ENCODE peak calls at places on chromosome 21, in ten cellular contexts. A, K, Q, V, F, I, C, E, D and B are unnamed samples. For H3K4me1, the result is how much of the 10 kb centered on the place peaks cover.

GRCh38 chr21:14535702-14536101 is 10.4 kb downstream of the SAMSN1 start:
- DNase-seq in A (no peak), K (no peak), Q (no peak), V (no peak), F (no peak), I (no peak), C (no peak), E (no peak), D (no peak), B (no peak)

GRCh38 chr21:17513214-17514123 is 626 bp downstream of the CXADR start:
- DNase-seq in A (peak), K (peak), Q (no peak), V (peak), F (peak), I (peak), C (peak), E (no peak), D (no peak), B (peak)

GRCh38 chr21:33752260-33752659 is 110.0 kb downstream of the ITSN1 start:
- DNase-seq in A (no peak), K (no peak), Q (no peak), V (no peak), F (no peak), I (no peak), C (no peak), E (no peak), D (no peak), B (no peak)

GRCh38 chr21:38945536-38946245 is 140.0 kb downstream of the ETS2 start:
- DNase-seq in A (no peak), K (no peak), Q (no peak), V (peak), F (peak), I (no peak), C (no peak), E (no peak), D (no peak), B (peak)

GRCh38 chr21:34004013-34004938 is 69.1 kb upstream of the MRPS6 start:
- DNase-seq in A (no peak), K (no peak), Q (no peak), V (no peak), F (no peak), I (no peak), C (no peak), E (no peak), D (no peak), B (no peak)

GRCh38 chr21:17925900-17926299 is 106.7 kb upstream of the C21orf91 start:
- DNase-seq in A (no peak), K (peak), Q (no peak), V (no peak), F (no peak), I (peak), C (no peak), E (no peak), D (no peak), B (no peak)

GRCh38 chr21:28592205-28592845 is 400.4 kb downstream of the LTN1 start:
- DNase-seq in A (no peak), K (no peak), Q (no peak), V (no peak), F (no peak), I (no peak), C (no peak), E (no peak), D (no peak), B (no peak)

GRCh38 chr21:34938079-34938764 is 110.9 kb downstream of the RUNX1 start:
- DNase-seq in A (no peak), K (no peak), Q (no peak), V (no peak), F (no peak), I (peak), C (no peak), E (no peak), D (no peak), B (no peak)

GRCh38 chr21:44800971-44801467 is 601 bp downstream of the UBE2G2 start:
- DNase-seq in A (peak), K (peak), Q (no peak), V (peak), F (no peak), I (peak), C (no peak), E (no peak), D (no peak), B (no peak)

GRCh38 chr21:16307256-16307655 is 577.5 kb downstream of the USP25 start:
- DNase-seq in A (no peak), K (no peak), Q (no peak), V (no peak), F (no peak), I (no peak), C (no peak), E (no peak), D (no peak), B (no peak)

GRCh38 chr21:35005077-35005476 is 44.0 kb downstream of the RUNX1 start:
- DNase-seq in A (no peak), K (no peak), Q (no peak), V (no peak), F (no peak), I (no peak), C (no peak), E (no peak), D (no peak), B (no peak)

GRCh38 chr21:30480145-30480544 is at the start of gene KRTAP19-1:
- DNase-seq in A (no peak), K (no peak), Q (no peak), V (no peak), F (no peak), I (no peak), C (peak), E (no peak), D (no peak), B (no peak)

GRCh38 chr21:30482130-30482529 is 2.0 kb upstream of the KRTAP19-1 start:
- DNase-seq in A (no peak), K (no peak), Q (no peak), V (no peak), F (no peak), I (no peak), C (no peak), E (no peak), D (no peak), B (no peak)

GRCh38 chr21:30478015-30478414 is 2.2 kb downstream of the KRTAP19-1 start:
- DNase-seq in A (no peak), K (no peak), Q (no peak), V (no peak), F (no peak), I (no peak), C (no peak), E (no peak), D (no peak), B (no peak)

GRCh38 chr21:30479259-30479658 is 908 bp downstream of the KRTAP19-1 start:
- DNase-seq in A (no peak), K (no peak), Q (no peak), V (no peak), F (no peak), I (no peak), C (no peak), E (no peak), D (no peak), B (no peak)
- H3K27ac ChIP-seq in A (no peak), K (no peak), Q (no peak), V (no peak), F (no peak), I (no peak), C (no peak), E (no peak), D (peak), B (no peak)

GRCh38 chr21:25562660-25563059 is 44.6 kb downstream of the MRPL39 start:
- DNase-seq in A (no peak), K (no peak), Q (no peak), V (no peak), F (no peak), I (no peak), C (no peak), E (no peak), D (no peak), B (no peak)
- H3K4me1 ChIP-seq in A (under half), K (under half), Q (under half), V (under half), F (under half), I (under half), C (under half), E (half or more), D (under half), B (under half)

DNA sequence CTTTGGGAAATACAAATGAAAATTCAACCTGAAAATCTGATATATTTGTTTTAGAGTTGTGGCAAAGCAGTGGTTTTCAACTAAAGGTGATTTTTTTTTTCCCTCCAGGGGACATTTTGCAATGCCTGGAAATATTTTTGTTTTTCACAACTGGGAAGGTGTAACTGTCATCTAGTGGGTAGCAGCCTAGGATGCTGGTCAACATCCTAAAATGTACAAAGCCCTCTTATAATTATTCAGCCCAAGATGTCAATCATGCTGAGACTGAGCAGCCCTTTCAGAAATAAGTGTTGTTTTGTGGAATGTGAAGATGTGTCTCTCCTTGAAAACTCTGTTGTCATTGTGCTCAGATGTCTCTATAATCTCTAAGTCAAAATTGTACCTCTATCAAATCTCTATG is 95.2 kb upstream of the NCAM2 start:
- DNase-seq in A (no peak), K (no peak), Q (no peak), V (no peak), F (no peak), I (no peak), C (no peak), E (no peak), D (no peak), B (no peak)
- H3K27ac ChIP-seq in A (no peak), K (no peak), Q (no peak), V (no peak), F (no peak), I (no peak), C (no peak), E (peak), D (peak), B (no peak)

GRCh38 chr21:41929248-41929647 is 24.6 kb downstream of the C2CD2 start:
- DNase-seq in A (no peak), K (peak), Q (no peak), V (no peak), F (no peak), I (no peak), C (no peak), E (no peak), D (no peak), B (no peak)

GRCh38 chr21:41932191-41932575 is 21.6 kb downstream of the C2CD2 start:
- DNase-seq in A (peak), K (no peak), Q (no peak), V (no peak), F (no peak), I (peak), C (no peak), E (no peak), D (no peak), B (peak)

GRCh38 chr21:41931041-41931451 is 22.8 kb downstream of the C2CD2 start:
- DNase-seq in A (no peak), K (no peak), Q (no peak), V (no peak), F (no peak), I (peak), C (no peak), E (no peak), D (no peak), B (no peak)

GRCh38 chr21:41932576-41933258 is 21.1 kb downstream of the C2CD2 start:
- DNase-seq in A (no peak), K (no peak), Q (no peak), V (no peak), F (no peak), I (no peak), C (no peak), E (no peak), D (peak), B (no peak)

DNA sequence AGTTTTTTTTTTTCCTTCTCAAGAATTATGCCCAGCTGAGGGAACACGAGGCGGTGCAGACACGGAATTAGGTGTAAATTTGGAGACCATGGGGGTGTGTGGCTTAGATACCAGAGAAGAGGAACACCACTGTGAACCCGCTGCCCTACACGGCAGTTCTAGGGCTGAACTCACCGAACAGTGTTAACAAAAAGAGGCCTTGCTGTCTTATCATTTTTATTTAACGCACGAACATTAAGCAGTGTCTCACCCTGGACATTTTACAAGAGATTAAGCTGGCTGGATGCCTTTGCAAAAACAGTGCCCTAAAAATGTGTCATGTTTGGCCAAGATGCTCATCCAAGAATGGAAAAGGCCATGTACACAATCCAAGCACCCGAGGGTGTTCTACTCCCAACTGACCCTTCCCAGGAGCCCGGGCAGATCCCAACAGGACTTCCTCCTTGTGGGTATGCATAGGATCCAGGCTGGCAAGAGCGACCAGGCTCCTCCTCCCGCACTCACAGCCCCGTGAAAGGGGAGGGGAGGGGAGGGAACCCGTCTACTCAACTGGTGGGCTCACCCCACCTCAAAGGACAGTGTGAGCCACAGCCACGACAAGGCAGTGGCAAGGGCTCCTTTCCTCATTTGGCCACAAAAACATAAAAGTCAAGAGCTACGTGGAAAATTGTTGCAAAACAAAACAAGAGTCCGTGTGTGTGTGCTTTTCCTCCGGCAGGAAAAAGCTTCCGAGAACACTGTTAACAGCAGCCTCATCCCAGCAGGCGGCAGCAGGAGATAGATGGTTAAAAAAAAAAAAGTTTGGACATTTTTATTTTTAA is 20.3 kb downstream of the C2CD2 start:
- DNase-seq in A (no peak), K (no peak), Q (no peak), V (no peak), F (no peak), I (peak), C (no peak), E (no peak), D (no peak), B (no peak)
- H3K4me1 ChIP-seq in A (under half), K (under half), Q (under half), V (under half), F (under half), I (under half), C (under half), E (under half), D (under half), B (under half)

DNA sequence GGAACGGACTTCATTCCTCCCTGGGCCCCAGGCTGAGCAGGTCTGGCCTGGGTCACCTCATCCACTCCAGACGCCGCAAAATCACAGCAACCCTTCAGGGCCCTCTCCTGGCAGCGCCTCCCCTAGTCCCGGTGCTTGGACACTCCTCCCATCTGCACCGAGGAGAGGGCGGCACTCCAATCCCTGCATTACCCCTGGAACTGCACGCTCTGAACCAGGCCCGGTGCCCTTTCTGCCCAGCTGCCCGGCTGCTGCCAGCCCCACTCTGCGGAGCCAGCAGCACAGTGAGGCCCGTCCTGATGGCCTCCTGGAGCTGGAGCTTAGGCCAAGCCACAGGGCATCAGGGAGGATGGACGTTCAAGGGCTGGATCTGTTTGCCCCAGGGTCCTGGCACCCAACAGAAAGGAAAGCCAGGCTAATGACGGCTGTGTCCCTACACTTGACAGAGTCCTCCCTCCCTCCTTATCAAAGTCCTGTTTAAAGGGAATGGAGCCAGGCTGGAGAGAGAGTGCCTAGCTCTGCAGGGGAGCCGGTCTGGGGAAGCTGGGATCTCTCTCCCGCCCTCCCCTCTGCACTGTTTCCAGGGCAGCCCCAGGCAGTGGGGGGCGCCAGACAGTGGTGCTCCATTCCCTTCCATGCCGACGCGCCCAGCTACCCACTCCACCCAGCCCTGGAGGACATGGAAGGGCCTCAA is 12.7 kb downstream of the COL6A2 start:
- DNase-seq in A (no peak), K (no peak), Q (peak), V (peak), F (no peak), I (no peak), C (peak), E (peak), D (peak), B (peak)
- H3K27ac ChIP-seq in A (no peak), K (no peak), Q (peak), V (no peak), F (no peak), I (peak), C (no peak), E (peak), D (peak), B (no peak)

GRCh38 chr21:37063433-37063832 is 9.4 kb downstream of the PIGP start:
- DNase-seq in A (no peak), K (no peak), Q (no peak), V (no peak), F (no peak), I (no peak), C (no peak), E (no peak), D (no peak), B (no peak)
- H3K4me1 ChIP-seq in A (under half), K (under half), Q (under half), V (under half), F (under half), I (under half), C (under half), E (under half), D (under half), B (half or more)

GRCh38 chr21:32719085-32719484 is 8.7 kb downstream of the SYNJ1 start:
- DNase-seq in A (no peak), K (no peak), Q (no peak), V (no peak), F (no peak), I (no peak), C (no peak), E (no peak), D (no peak), B (no peak)
- H3K27ac ChIP-seq in A (no peak), K (no peak), Q (no peak), V (no peak), F (no peak), I (no peak), C (no peak), E (no peak), D (no peak), B (no peak)